ENCODE peak calls at places on chromosomes 4 and X, in five cellular contexts. E is kidney epithelial cell, A is epithelial cell of esophagus, V is nephron progenitor cell, U is B cell. K is an unnamed sample.
A peak's percentile ranks its signal among the peaks of the same experiment; 100 is the strongest.

GRCh38 chrX:73876897-73877296 is 313.9 kb downstream of the CHIC1 start:
- DNase-seq in U (no peak), A (peak; percentile 72), E (no peak), V (no peak), K (no peak)

GRCh38 chrX:139831689-139832456 is 101.0 kb downstream of the ATP11C start:
- DNase-seq in U (no peak), A (peak; percentile 36), V (no peak), E (no peak), K (peak; percentile 16)

GRCh38 chr4:184815046-184815877 is 10.5 kb downstream of the ACSL1 start:
- DNase-seq in A (peak; percentile 97), U (peak; percentile 42), V (no peak), E (peak; percentile 77), K (peak; percentile 81)

GRCh38 chr4:3314706-3315260 is 22.0 kb downstream of the RGS12 start:
- DNase-seq in U (no peak), E (no peak), A (no peak), V (no peak), K (no peak)

GRCh38 chr4:76585897-76586360 is 150.9 kb downstream of the SHROOM3 start:
- DNase-seq in V (peak; percentile 80), E (no peak), A (peak; percentile 92), U (peak; percentile 47), K (peak; percentile 85)

GRCh38 chr4:2913168-2913567 is 50.0 kb downstream of the NOP14 start:
- DNase-seq in V (no peak), E (no peak), A (no peak), U (no peak), K (no peak)

GRCh38 chr4:166259081-166259480 is 386.0 kb downstream of the TLL1 start:
- DNase-seq in V (no peak), U (no peak), E (no peak), A (no peak), K (no peak)

GRCh38 chr4:10033191-10033881 is 12.0 kb upstream of the SLC2A9 start:
- DNase-seq in E (no peak), V (no peak), U (no peak), A (peak; percentile 64), K (no peak)

GRCh38 chrX:10986616-10987015 is 124.5 kb upstream of the HCCS start:
- DNase-seq in U (no peak), E (no peak), A (no peak), V (no peak), K (no peak)

GRCh38 chr4:150583287-150584197 is 1.6 kb downstream of the MAB21L2 start:
- DNase-seq in U (no peak), E (no peak), V (peak; percentile 55), A (no peak), K (peak; percentile 9)

GRCh38 chr4:38315296-38315695 is 348.7 kb upstream of the KLF3 start:
- DNase-seq in U (no peak), A (no peak), E (no peak), V (no peak), K (no peak)

GRCh38 chr4:47471591-47471990 is 8.1 kb upstream of the COMMD8 start:
- DNase-seq in E (no peak), U (no peak), V (no peak), A (no peak), K (no peak)

GRCh38 chrX:94097852-94098251 is 423.8 kb downstream of the FAM133A start:
- DNase-seq in U (no peak), A (peak; percentile 0), V (no peak), E (no peak), K (no peak)

GRCh38 chrX:150253946-150254615 is 109.0 kb upstream of the MAMLD1 start:
- DNase-seq in A (no peak), E (no peak), U (no peak), V (no peak), K (no peak)

GRCh38 chr4:2393353-2394270 is 24.8 kb downstream of the ZFYVE28 start:
- DNase-seq in E (no peak), U (peak; percentile 27), A (peak; percentile 24), V (peak; percentile 74), K (peak; percentile 76)

GRCh38 chr4:110639207-110640092 is 16.6 kb upstream of the PITX2 start:
- DNase-seq in E (no peak), A (no peak), U (no peak), V (peak; percentile 50), K (no peak)

GRCh38 chr4:156939151-156939550 is 32.4 kb downstream of the PDGFC start:
- DNase-seq in E (no peak), U (no peak), V (no peak), A (peak; percentile 58), K (no peak)

GRCh38 chrX:100449696-100450606 is 39.9 kb upstream of the PCDH19 start:
- DNase-seq in V (no peak), A (peak; percentile 14), E (no peak), U (no peak), K (peak; percentile 9)

GRCh38 chr4:87555751-87556619 is 26.8 kb upstream of the SPARCL1 start:
- DNase-seq in V (no peak), E (peak; percentile 76), A (peak; percentile 98), U (no peak), K (no peak)
- TF ChIP-seq CTCF in V (no peak), E (no peak), A (peak; percentile 13), U (no peak), K (no peak)

DNA sequence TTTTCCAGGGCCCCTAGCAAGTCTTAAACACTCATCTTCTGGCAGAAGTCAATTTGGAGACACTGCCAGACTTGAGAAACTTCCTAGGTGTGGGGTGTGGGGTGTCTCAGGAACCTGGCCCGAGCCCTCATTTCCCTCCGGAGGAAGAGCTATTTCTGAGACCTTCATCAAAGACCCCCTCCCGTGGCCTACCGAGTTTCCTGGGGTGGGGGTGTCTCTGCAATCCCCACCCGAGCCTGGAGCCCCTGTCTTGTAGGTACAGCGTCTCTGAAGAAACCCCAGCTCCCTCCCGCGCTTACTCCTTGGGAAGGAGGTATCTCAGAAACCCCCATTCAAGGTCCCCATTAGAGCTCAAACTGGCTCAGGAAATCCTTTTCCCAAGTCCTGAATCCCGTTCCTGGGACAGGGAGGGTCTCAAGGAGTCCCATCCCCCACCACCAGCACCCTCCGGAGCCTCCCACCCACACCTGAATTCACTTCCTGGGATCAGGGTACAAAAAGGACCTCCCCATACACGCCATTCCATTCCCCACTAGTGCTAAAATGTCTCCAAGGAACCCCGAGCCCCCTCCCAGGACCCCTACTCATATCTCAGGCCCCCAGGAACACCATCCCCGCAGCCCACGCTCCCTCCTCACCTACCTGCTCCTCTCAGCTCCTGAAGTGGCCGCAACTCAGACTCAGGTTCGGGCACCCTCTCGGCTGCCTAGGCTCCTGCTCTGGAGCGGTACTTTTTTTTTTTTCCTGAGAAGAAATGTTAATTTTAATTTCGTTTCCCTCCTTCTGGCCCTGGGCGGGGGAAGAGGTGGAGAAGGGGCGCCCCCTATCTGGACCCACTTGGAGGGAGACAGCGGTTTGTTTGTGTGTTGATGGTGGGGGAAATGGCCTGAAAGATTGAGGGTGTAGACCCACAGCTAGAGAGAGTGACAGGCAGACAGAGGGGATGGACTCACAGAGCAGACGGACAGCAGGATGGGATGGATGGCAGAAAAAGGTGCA is 1.1 kb downstream of the SLC38A5 start:
- DNase-seq in U (peak; percentile 39), E (no peak), A (no peak), V (no peak), K (peak; percentile 62)
- TF ChIP-seq CTCF in U (peak; percentile 15), E (peak; percentile 25), A (no peak), V (no peak), K (peak; percentile 18)

DNA sequence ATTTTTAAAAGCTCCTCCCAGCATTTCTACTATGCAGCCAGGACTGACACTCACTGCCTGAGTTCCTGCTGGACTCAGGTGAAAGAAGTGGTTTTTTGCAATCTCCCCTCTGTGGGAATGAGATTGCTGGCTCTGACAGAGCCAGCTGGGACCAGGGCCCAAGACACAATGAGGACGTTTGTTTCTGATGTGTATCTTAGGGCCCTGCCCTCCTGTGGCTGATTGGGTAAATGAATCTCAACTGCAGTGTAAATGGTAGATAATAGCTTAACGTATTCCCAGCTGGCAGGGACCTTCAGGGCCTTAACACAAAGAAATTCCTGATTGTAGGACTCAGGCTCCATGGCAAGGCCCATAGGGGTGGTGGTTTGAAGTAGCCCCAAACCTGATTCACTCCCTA is 85.8 kb upstream of the PRPS1 start:
- DNase-seq in V (no peak), A (peak; percentile 18), E (no peak), U (no peak), K (no peak)
- TF ChIP-seq CTCF in V (no peak), A (peak; percentile 25), E (no peak), U (no peak), K (no peak)

GRCh38 chrX:107978707-107979307 is 3.4 kb downstream of the TEX13B start:
- DNase-seq in A (peak; percentile 30), E (no peak), V (no peak), U (no peak), K (no peak)
- TF ChIP-seq CTCF in A (peak; percentile 60), E (peak; percentile 44), V (peak; percentile 50), U (no peak), K (peak; percentile 1)

GRCh38 chr4:67714955-67715354 is 14.0 kb upstream of the UBA6 start:
- DNase-seq in E (no peak), A (no peak), V (no peak), U (no peak), K (no peak)
- TF ChIP-seq CTCF in E (no peak), A (no peak), V (no peak), U (no peak), K (peak; percentile 6)

K was measured in GM13976.